ENCODE peak calls at places on chromosomes 16 and 17, in eight cellular contexts. O is keratinocyte, F is small intestine, H is dorsolateral prefrontal cortex, I is cardiac fibroblast, N is lower leg skin, J is upper lobe of right lung, B is prostate gland. P is an unnamed sample.

GRCh38 chr16:88672776-88673175 is 9.9 kb upstream of the MVD start:
- DNase-seq in F (no peak), J (no peak), O (no peak), H (no peak), B (no peak), I (no peak), N (no peak), P (no peak)

GRCh38 chr17:20073056-20073979 is 64.2 kb downstream of the SPECC1 start:
- DNase-seq in N (peak; percentile 60), I (peak; percentile 57), J (no peak), B (no peak), F (no peak), H (peak; percentile 68), O (no peak), P (no peak)

GRCh38 chr16:72995151-72995881 is 52.6 kb downstream of the ZFHX3 start:
- DNase-seq in J (no peak), N (no peak), F (no peak), B (no peak), I (no peak), H (no peak), O (no peak), P (no peak)

GRCh38 chr16:72073831-72074230 is 10.8 kb downstream of the HPR start:
- DNase-seq in B (no peak), H (peak; percentile 34), N (no peak), O (no peak), I (no peak), J (no peak), F (no peak), P (no peak)

GRCh38 chr16:19130852-19131808 is 17.4 kb downstream of the ITPRIPL2 start:
- DNase-seq in F (no peak), I (peak; percentile 82), O (no peak), J (peak; percentile 69), H (peak; percentile 21), N (no peak), B (peak; percentile 31), P (peak; percentile 67)

GRCh38 chr17:79223953-79224352 is 149.3 kb downstream of the ENGASE start:
- DNase-seq in H (no peak), O (no peak), B (no peak), I (no peak), J (no peak), N (no peak), F (no peak), P (no peak)

GRCh38 chr16:54507091-54507490 is 220.5 kb upstream of the IRX3 start:
- DNase-seq in J (no peak), H (no peak), O (no peak), N (no peak), I (no peak), B (no peak), F (no peak), P (no peak)

GRCh38 chr17:51046527-51047384 is 73.9 kb downstream of the SPAG9 start:
- DNase-seq in H (peak; percentile 94), B (peak; percentile 74), I (peak; percentile 81), O (no peak), J (no peak), F (no peak), N (peak; percentile 49), P (peak; percentile 78)

GRCh38 chr17:42146911-42147607 is 7.7 kb downstream of the RAB5C start:
- DNase-seq in F (no peak), H (no peak), I (no peak), O (no peak), J (no peak), N (no peak), B (no peak), P (no peak)

GRCh38 chr17:50661795-50662391 is 27.2 kb downstream of the ABCC3 start:
- DNase-seq in O (peak; percentile 76), B (peak; percentile 70), H (no peak), N (peak; percentile 51), F (peak; percentile 98), I (peak; percentile 93), J (peak; percentile 77), P (peak; percentile 66)

GRCh38 chr17:82664701-82665182 is 16.5 kb upstream of the WDR45B start:
- DNase-seq in N (no peak), O (no peak), F (no peak), I (no peak), B (no peak), H (peak; percentile 82), J (no peak), P (no peak)

GRCh38 chr16:4660454-4661007 is 32.8 kb upstream of the NUDT16L1 start:
- DNase-seq in F (peak; percentile 48), J (peak; percentile 91), N (no peak), H (peak; percentile 82), B (no peak), I (peak; percentile 66), O (no peak), P (peak; percentile 30)

GRCh38 chr16:84687715-84688114 is 12.1 kb upstream of the USP10 start:
- DNase-seq in F (no peak), J (no peak), N (no peak), B (no peak), O (no peak), H (no peak), I (peak; percentile 98), P (peak; percentile 80)

GRCh38 chr17:32483451-32484019 is 3.3 kb upstream of the CDK5R1 start:
- DNase-seq in J (peak; percentile 60), O (no peak), N (no peak), F (peak; percentile 58), I (peak; percentile 83), H (peak; percentile 88), B (peak; percentile 36), P (peak; percentile 52)

GRCh38 chr17:13001991-13002615 is 15.7 kb downstream of the ELAC2 start:
- DNase-seq in O (no peak), N (no peak), B (no peak), J (no peak), H (peak; percentile 53), F (no peak), I (peak; percentile 23), P (no peak)

GRCh38 chr17:79108870-79109269 is 34.2 kb downstream of the ENGASE start:
- DNase-seq in O (no peak), B (no peak), J (no peak), F (no peak), H (no peak), I (no peak), N (no peak), P (no peak)

GRCh38 chr16:54176376-54176901 is 110.1 kb downstream of the IRX3 start:
- DNase-seq in H (no peak), N (no peak), O (no peak), J (no peak), F (no peak), B (no peak), I (no peak), P (no peak)

GRCh38 chr16:24537474-24538337 is 1.7 kb upstream of the RBBP6 start:
- DNase-seq in H (no peak), J (no peak), B (no peak), N (no peak), F (no peak), O (no peak), I (peak; percentile 37), P (no peak)

GRCh38 chr17:40452921-40453378 is 9.7 kb downstream of the IGFBP4 start:
- DNase-seq in J (no peak), B (no peak), O (no peak), F (peak; percentile 85), N (no peak), H (no peak), I (peak; percentile 55), P (no peak)

GRCh38 chr16:67173808-67174705 is 3.7 kb downstream of the NOL3 start:
- DNase-seq in J (peak; percentile 95), I (peak; percentile 76), O (no peak), B (peak; percentile 88), N (peak; percentile 75), H (peak; percentile 85), F (peak; percentile 95), P (no peak)

GRCh38 chr16:67174706-67175231 is 4.4 kb downstream of the NOL3 start:
- DNase-seq in J (no peak), F (no peak), H (no peak), O (no peak), B (no peak), N (no peak), I (no peak), P (no peak)

GRCh38 chr16:67170948-67171649 is 761 bp downstream of the NOL3 start:
- DNase-seq in J (no peak), F (no peak), B (no peak), H (no peak), O (no peak), I (no peak), N (no peak), P (no peak)

GRCh38 chr16:67170168-67170947 is at the start of gene NOL3:
- DNase-seq in O (no peak), N (peak; percentile 74), I (peak; percentile 78), J (peak; percentile 94), F (peak; percentile 45), B (peak; percentile 87), H (peak; percentile 71), P (peak; percentile 78)

GRCh38 chr16:67173323-67173722 is 3.0 kb downstream of the NOL3 start:
- DNase-seq in N (no peak), O (no peak), F (no peak), J (no peak), H (no peak), B (no peak), I (peak; percentile 25), P (no peak)
- H3K4me3 ChIP-seq in N (no peak overlapping the region), O (peak overlapping the region; percentile 43), F (no peak overlapping the region), J (peak overlapping the region; percentile 53), H (peak overlapping the region; percentile 66), B (peak overlapping the region; percentile 38), I (no peak overlapping the region), P (peak overlapping the region; percentile 49)

GRCh38 chr17:7476951-7477350 is 2.5 kb downstream of the ZBTB4 start:
- DNase-seq in H (no peak), F (no peak), B (no peak), N (no peak), I (no peak), J (no peak), O (no peak), P (no peak)
- H3K4me3 ChIP-seq in H (peak overlapping the region; percentile 70), F (no peak overlapping the region), B (peak overlapping the region; percentile 100), N (no peak overlapping the region), I (no peak overlapping the region), J (peak overlapping the region; percentile 90), O (peak overlapping the region; percentile 77), P (no peak overlapping the region)

DNA sequence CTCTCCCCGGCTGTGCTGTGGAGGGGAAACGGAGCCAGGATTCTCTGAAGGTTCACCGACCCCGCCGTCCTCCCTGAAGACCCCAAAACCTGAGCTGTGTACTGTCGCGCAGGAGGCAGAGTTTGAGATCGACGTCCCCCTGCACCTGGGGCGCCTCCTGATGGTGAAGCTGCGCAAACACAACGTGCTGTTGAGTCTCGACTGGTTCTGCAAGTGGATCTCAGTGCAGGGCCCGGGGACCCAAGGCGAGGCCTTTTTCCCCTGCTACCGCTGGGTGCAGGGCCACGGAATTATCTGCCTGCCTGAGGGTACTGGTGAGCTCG is 62.6 kb upstream of the TEKT1 start:
- DNase-seq in N (no peak), J (no peak), B (no peak), F (no peak), H (no peak), O (no peak), I (peak; percentile 37), P (no peak)
- H3K4me3 ChIP-seq in N (no peak overlapping the region), J (no peak overlapping the region), B (no peak overlapping the region), F (no peak overlapping the region), H (peak overlapping the region; percentile 38), O (peak overlapping the region; percentile 25), I (no peak overlapping the region), P (no peak overlapping the region)

GRCh38 chr16:69204106-69204655 is 17.2 kb downstream of the SNTB2 start:
- DNase-seq in H (no peak), J (no peak), O (no peak), F (no peak), I (no peak), B (no peak), N (no peak), P (no peak)
- H3K4me3 ChIP-seq in H (no peak overlapping the region), J (no peak overlapping the region), O (no peak overlapping the region), F (no peak overlapping the region), I (no peak overlapping the region), B (no peak overlapping the region), N (no peak overlapping the region), P (no peak overlapping the region)

GRCh38 chr17:72123496-72123963 is 2.7 kb downstream of the SOX9 start:
- DNase-seq in I (no peak), O (no peak), B (no peak), J (no peak), H (no peak), N (no peak), F (no peak), P (no peak)
- H3K4me3 ChIP-seq in I (no peak overlapping the region), O (peak overlapping the region; percentile 77), B (peak overlapping the region; percentile 78), J (no peak overlapping the region), H (peak overlapping the region; percentile 75), N (peak overlapping the region; percentile 10), F (peak overlapping the region; percentile 63), P (peak overlapping the region; percentile 73)

P was measured in skeletal muscle cell.